ENCODE peak calls at places on chromosomes 7 and 10, in nine cellular contexts. Y, X, T, Q, U, D, J, L and G are unnamed samples.

GRCh38 chr10:64113375-64113774 is 592.2 kb downstream of the REEP3 start:
- DNase-seq in Y (no peak), X (no peak), T (no peak), Q (no peak), U (no peak), D (no peak), J (no peak), L (no peak), G (no peak)

GRCh38 chr10:62620491-62620890 is 184.0 kb upstream of the ADO start:
- DNase-seq in Y (no peak), X (no peak), T (no peak), Q (no peak), U (no peak), D (no peak), J (no peak), L (no peak), G (no peak)

GRCh38 chr7:75943864-75944263 is 28.9 kb downstream of the POR start:
- DNase-seq in Y (no peak), X (no peak), T (no peak), Q (no peak), U (no peak), D (no peak), J (no peak), L (no peak), G (no peak)

GRCh38 chr7:113083132-113083833 is 3.3 kb downstream of the GPR85 start:
- DNase-seq in Y (no peak), X (no peak), T (peak), Q (no peak), U (no peak), D (no peak), J (no peak), L (no peak), G (no peak)

GRCh38 chr7:80379034-80379433 is 132.8 kb downstream of the GNAT3 start:
- DNase-seq in Y (peak), X (no peak), T (no peak), Q (no peak), U (no peak), D (peak), J (no peak), L (no peak), G (peak)

GRCh38 chr10:101001225-101002035 is 1.8 kb downstream of the LZTS2 start:
- DNase-seq in Y (peak), X (peak), T (peak), Q (peak), U (peak), D (peak), J (peak), L (peak), G (peak)

GRCh38 chr10:77531441-77532001 is 106.1 kb downstream of the KCNMA1 start:
- DNase-seq in Y (no peak), X (peak), T (no peak), Q (no peak), U (no peak), D (peak), J (no peak), L (no peak), G (peak)

GRCh38 chr7:81299272-81299671 is 380.4 kb upstream of the SEMA3C start:
- DNase-seq in Y (peak), X (peak), T (no peak), Q (no peak), U (no peak), D (peak), J (no peak), L (no peak), G (peak)

GRCh38 chr7:13920053-13920697 is 69.3 kb downstream of the ETV1 start:
- DNase-seq in Y (peak), X (peak), T (peak), Q (no peak), U (no peak), D (peak), J (peak), L (no peak), G (peak)

GRCh38 chr10:86742230-86742629 is 14.2 kb upstream of the BMPR1A start:
- DNase-seq in Y (no peak), X (no peak), T (no peak), Q (no peak), U (no peak), D (no peak), J (no peak), L (no peak), G (no peak)

GRCh38 chr7:69934475-69934903 is 336.2 kb downstream of the AUTS2 start:
- DNase-seq in Y (no peak), X (no peak), T (no peak), Q (no peak), U (no peak), D (no peak), J (peak), L (peak), G (no peak)

DNA sequence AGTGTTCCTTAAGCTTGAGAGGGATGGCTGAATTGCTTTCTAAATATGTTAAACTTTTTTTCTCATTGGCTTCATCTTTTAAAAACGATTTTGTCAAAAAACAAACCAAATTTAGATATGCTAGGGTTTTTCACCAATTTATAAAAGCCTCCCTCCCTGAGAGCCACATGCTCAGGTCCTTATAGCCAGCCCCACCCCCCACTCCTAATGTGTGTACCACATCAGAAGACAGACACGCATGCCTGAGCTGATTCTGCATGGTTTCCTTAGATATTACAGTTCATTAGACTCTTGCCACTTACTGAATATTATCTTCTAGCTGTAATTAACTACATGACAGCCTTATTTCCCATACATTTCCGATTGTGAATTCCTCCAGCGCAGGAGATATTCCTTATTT is 2.0 kb downstream of the CUL1 start:
- DNase-seq in Y (no peak), X (peak), T (peak), Q (no peak), U (no peak), D (peak), J (no peak), L (no peak), G (peak)
- H3K4me3 ChIP-seq in Y (peak), X (peak), T (peak), Q (no peak), U (peak), D (peak), J (peak), L (no peak), G (peak)

DNA sequence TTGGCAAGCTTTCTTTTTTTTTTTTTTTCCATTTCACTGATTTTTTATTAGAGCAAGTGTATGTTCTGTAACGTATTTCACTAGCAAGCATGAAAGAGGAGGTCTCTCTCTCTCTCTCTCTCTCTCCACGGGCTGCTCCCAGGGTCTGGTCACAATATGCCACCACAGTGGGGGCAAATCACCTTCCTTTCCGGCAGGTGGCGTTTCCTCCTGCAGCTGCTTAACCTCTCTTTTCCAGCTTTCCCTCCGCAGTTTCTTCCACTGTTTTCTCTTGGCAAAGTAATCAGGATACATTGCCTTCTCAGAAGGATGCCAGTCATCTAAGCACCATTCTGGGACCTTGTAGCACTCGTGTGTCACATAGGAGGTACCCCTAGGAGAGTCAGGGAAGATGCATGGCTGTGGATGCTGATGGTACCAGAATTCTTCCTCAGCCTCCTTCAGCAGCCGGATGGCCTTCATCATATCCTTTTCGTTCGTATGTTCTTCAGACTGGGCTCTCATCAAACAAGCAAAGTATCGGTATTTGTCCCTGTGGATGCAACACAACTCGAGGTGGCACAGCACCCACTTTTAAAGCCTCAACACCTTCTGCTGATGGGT is 197.3 kb upstream of the PODXL start:
- DNase-seq in Y (no peak), X (no peak), T (peak), Q (no peak), U (no peak), D (no peak), J (no peak), L (no peak), G (no peak)
- TF ChIP-seq CTCF in Y (peak), X (peak), T (peak), Q (no peak), U (no peak), D (peak), J (no peak), L (no peak), G (peak)

GRCh38 chr7:5295039-5296014 is 12.6 kb downstream of the SLC29A4 start:
- DNase-seq in Y (no peak), X (no peak), T (no peak), Q (no peak), U (no peak), D (no peak), J (no peak), L (no peak), G (no peak)

GRCh38 chr7:5296015-5296621 is 13.4 kb downstream of the SLC29A4 start:
- DNase-seq in Y (no peak), X (no peak), T (peak), Q (no peak), U (no peak), D (no peak), J (no peak), L (no peak), G (no peak)

GRCh38 chr7:5294169-5294987 is 11.6 kb downstream of the SLC29A4 start:
- DNase-seq in Y (no peak), X (no peak), T (no peak), Q (no peak), U (no peak), D (no peak), J (no peak), L (no peak), G (no peak)

GRCh38 chr7:5300366-5300765 is 17.6 kb downstream of the SLC29A4 start:
- DNase-seq in Y (no peak), X (no peak), T (no peak), Q (no peak), U (no peak), D (no peak), J (no peak), L (no peak), G (no peak)

GRCh38 chr7:5296627-5297226 is 14.0 kb downstream of the SLC29A4 start:
- DNase-seq in Y (no peak), X (no peak), T (peak), Q (no peak), U (no peak), D (no peak), J (peak), L (no peak), G (no peak)
- H3K4me3 ChIP-seq in Y (no peak), X (no peak), T (peak), Q (no peak), U (peak), D (no peak), J (no peak), L (no peak), G (no peak)

GRCh38 chr7:12687213-12688171 is at the start of gene ARL4A:
- DNase-seq in Y (peak), X (peak), T (peak), Q (peak), U (peak), D (peak), J (peak), L (peak), G (peak)
- TF ChIP-seq CTCF in Y (peak), X (peak), T (peak), Q (no peak), U (no peak), D (no peak), J (peak), L (peak), G (no peak)

DNA sequence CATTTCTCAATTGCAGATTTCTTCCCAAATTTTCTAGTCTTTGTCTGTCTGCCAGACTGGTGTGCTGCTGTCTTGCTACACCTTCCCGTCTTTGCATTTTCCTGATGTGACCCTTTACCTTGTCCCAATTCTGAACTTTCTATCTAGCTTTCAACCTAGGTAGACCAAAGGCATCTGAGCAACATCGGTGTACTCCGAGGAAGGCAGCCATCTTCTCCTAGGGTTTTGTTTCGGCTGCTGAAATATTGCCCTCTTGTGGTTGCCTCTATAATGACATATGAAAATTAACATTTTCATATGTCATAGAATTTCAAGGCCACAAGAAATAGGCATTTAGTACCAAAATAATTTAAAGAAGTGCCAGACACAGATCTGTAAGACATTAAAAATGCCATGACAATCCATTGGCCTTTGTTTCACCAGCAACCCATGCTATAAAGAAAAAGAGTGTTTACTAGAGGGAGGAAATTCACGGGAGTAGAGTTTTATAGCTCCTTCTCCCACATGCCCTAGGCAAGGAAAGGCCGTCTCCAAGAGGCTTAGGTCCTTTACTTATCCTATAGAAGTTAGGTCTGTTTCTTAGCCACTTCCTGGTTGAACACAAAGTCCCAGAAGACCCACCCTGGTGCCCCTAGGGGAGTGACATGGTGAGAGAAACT is 23.4 kb downstream of the OR9A2 start:
- DNase-seq in Y (peak), X (no peak), T (peak), Q (no peak), U (no peak), D (peak), J (peak), L (peak), G (peak)
- H3K4me3 ChIP-seq in Y (no peak), X (no peak), T (no peak), Q (no peak), U (peak), D (peak), J (peak), L (no peak), G (peak)

DNA sequence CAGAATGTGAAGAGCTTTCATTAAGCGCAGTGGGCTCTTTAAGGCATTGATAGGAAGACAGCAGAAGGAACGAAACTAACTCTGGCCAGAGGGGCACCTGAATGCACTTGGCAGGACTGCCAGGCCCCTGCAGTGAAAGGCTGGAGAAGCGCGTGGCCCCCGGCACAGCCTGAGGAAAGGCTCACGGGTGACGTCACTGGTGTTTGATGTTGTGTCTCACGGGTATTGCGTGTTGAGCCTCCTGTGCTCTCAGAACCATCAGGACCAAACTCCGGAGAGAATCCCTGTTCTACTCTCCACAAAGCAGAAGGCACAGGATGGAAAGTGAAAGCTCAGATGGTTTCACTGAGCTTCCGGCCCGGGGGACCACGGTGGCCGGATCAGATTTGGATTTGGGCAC is 515.8 kb upstream of the FOXK1 start:
- DNase-seq in Y (no peak), X (no peak), T (no peak), Q (no peak), U (no peak), D (no peak), J (no peak), L (no peak), G (no peak)
- TF ChIP-seq CTCF in Y (no peak), X (no peak), T (no peak), Q (no peak), U (no peak), D (no peak), J (no peak), L (no peak), G (no peak)